ENCODE peak calls at places on chromosomes 3 and 15, in nine cellular contexts. T is occipital lobe; N is GM04504; E is GM04503; L is ELR; I is tibial nerve; J is effector CD4-positive, alpha-beta T cell; G is central memory CD8-positive, alpha-beta T cell; S is naive B cell. F is an unnamed sample.

GRCh38 chr3:107272885-107273284 is 104.4 kb upstream of the CCDC54 start:
- DNase-seq in T (no peak), N (no peak), E (no peak), L (no peak), I (no peak), J (no peak), G (no peak), S (no peak), F (no peak)

GRCh38 chr3:2958553-2958952 is 151.6 kb downstream of the IL5RA start:
- DNase-seq in T (no peak), N (no peak), E (no peak), L (no peak), I (no peak), J (no peak), G (no peak), S (no peak), F (no peak)

GRCh38 chr15:99435138-99435695 is 130.6 kb upstream of the MEF2A start:
- DNase-seq in T (no peak), N (no peak), E (no peak), L (no peak), I (peak), J (no peak), G (no peak), S (no peak), F (no peak)

GRCh38 chr15:95932141-95932540 is 398.4 kb upstream of the NR2F2 start:
- DNase-seq in T (no peak), N (no peak), E (no peak), L (no peak), I (no peak), J (no peak), G (no peak), S (no peak), F (no peak)

GRCh38 chr3:103002447-103002846 is 567.6 kb downstream of the ZPLD1 start:
- DNase-seq in T (no peak), N (no peak), E (no peak), L (peak), I (no peak), J (no peak), G (no peak), S (no peak), F (no peak)

GRCh38 chr3:38640661-38641441 is 8.6 kb downstream of the SCN5A start:
- DNase-seq in T (no peak), N (no peak), E (no peak), L (no peak), I (no peak), J (no peak), G (no peak), S (no peak), F (no peak)

GRCh38 chr3:166531730-166532129 is 694.5 kb upstream of the BCHE start:
- DNase-seq in T (no peak), N (no peak), E (no peak), L (no peak), I (no peak), J (no peak), G (no peak), S (no peak), F (no peak)

GRCh38 chr3:99332726-99333125 is 305.7 kb upstream of the COL8A1 start:
- DNase-seq in T (no peak), N (no peak), E (no peak), L (peak), I (no peak), J (no peak), G (no peak), S (no peak), F (no peak)

GRCh38 chr3:31013843-31014242 is 119.4 kb upstream of the GADL1 start:
- DNase-seq in T (no peak), N (no peak), E (no peak), L (no peak), I (no peak), J (no peak), G (no peak), S (no peak), F (no peak)

GRCh38 chr3:193711964-193712598 is 119.1 kb downstream of the OPA1 start:
- DNase-seq in T (no peak), N (no peak), E (no peak), L (no peak), I (no peak), J (no peak), G (no peak), S (no peak), F (no peak)

GRCh38 chr3:5634411-5634810 is 446.9 kb downstream of the EDEM1 start:
- DNase-seq in T (no peak), N (no peak), E (no peak), L (no peak), I (no peak), J (no peak), G (no peak), S (no peak), F (no peak)

GRCh38 chr3:70996082-70996481 is 587.4 kb downstream of the FOXP1 start:
- DNase-seq in T (no peak), N (no peak), E (no peak), L (no peak), I (no peak), J (no peak), G (no peak), S (no peak), F (no peak)

GRCh38 chr3:127800508-127800907 is 21.8 kb downstream of the MGLL start:
- DNase-seq in T (no peak), N (no peak), E (no peak), L (peak), I (no peak), J (no peak), G (no peak), S (no peak), F (no peak)

GRCh38 chr3:13748500-13748899 is 131.4 kb downstream of the WNT7A start:
- DNase-seq in T (no peak), N (no peak), E (no peak), L (no peak), I (no peak), J (no peak), G (no peak), S (no peak), F (no peak)

GRCh38 chr15:32688151-32688639 is 29.6 kb upstream of the GREM1 start:
- DNase-seq in T (no peak), N (no peak), E (no peak), L (peak), I (no peak), J (no peak), G (no peak), S (no peak), F (no peak)

GRCh38 chr3:88231207-88231606 is 81.4 kb downstream of the C3orf38 start:
- DNase-seq in T (no peak), N (no peak), E (no peak), L (peak), I (no peak), J (no peak), G (no peak), S (no peak), F (no peak)

GRCh38 chr3:160768918-160769317 is 12.9 kb downstream of the PPM1L start:
- DNase-seq in T (no peak), N (no peak), E (no peak), L (peak), I (no peak), J (no peak), G (no peak), S (no peak), F (no peak)

F was measured in GM12878.